ENCODE peak calls at places on chromosome 22, in ten cellular contexts. N is GM10248; O is lower leg skin; F is type B pancreatic cell; E is glutamatergic neuron; V is fibroblast of mammary gland; M is activated CD8-positive, alpha-beta T cell treated with anti-CD3 and anti-CD28 coated beads for 36 hours; Y is cardiac fibroblast; K is body of pancreas; S is activated B cell treated with CpG ODN at 0.5 μM for 24 hours. J is an unnamed sample.

GRCh38 chr22:28951969-28952521 is 68.7 kb downstream of the ZNRF3 start:
- DNase-seq in M (no peak), Y (peak), F (no peak), V (peak), O (no peak), N (no peak), E (no peak), S (no peak), K (peak), J (no peak)

GRCh38 chr22:44291265-44292006 is 21.3 kb downstream of the SHISAL1 start:
- DNase-seq in M (no peak), E (no peak), F (no peak), O (no peak), V (peak), S (no peak), Y (peak), K (no peak), N (no peak), J (no peak)

GRCh38 chr22:21447694-21448402 is 19.3 kb upstream of the TMEM191C start:
- DNase-seq in V (no peak), Y (no peak), N (no peak), S (no peak), E (peak), F (peak), O (peak), M (peak), K (peak), J (no peak)

GRCh38 chr22:49028111-49028510 is 799.6 kb downstream of the BRD1 start:
- DNase-seq in V (no peak), F (no peak), N (no peak), K (no peak), M (no peak), S (no peak), O (no peak), Y (no peak), E (no peak), J (no peak)

GRCh38 chr22:49951001-49951677 is 9.4 kb upstream of the PIM3 start:
- DNase-seq in S (no peak), M (no peak), N (peak), Y (no peak), F (no peak), K (peak), V (peak), O (peak), E (no peak), J (peak)

GRCh38 chr22:38901111-38901641 is 29.2 kb upstream of the CBX6 start:
- DNase-seq in E (no peak), S (no peak), O (no peak), N (no peak), K (no peak), F (no peak), V (no peak), M (no peak), Y (no peak), J (no peak)

GRCh38 chr22:44389926-44390925 is 77.5 kb upstream of the SHISAL1 start:
- DNase-seq in M (no peak), S (no peak), F (no peak), E (peak), Y (no peak), N (no peak), O (no peak), K (no peak), V (no peak), J (no peak)

GRCh38 chr22:27251563-27251962 is 550.0 kb downstream of the MN1 start:
- DNase-seq in F (no peak), M (no peak), N (no peak), K (peak), E (no peak), Y (no peak), S (no peak), O (no peak), V (no peak), J (no peak)

GRCh38 chr22:45261407-45262088 is 20.9 kb upstream of the KIAA0930 start:
- DNase-seq in O (no peak), S (no peak), Y (no peak), N (no peak), F (no peak), M (no peak), V (no peak), K (no peak), E (no peak), J (no peak)

GRCh38 chr22:29609139-29609538 is 5.7 kb downstream of the NF2 start:
- DNase-seq in F (no peak), E (no peak), O (no peak), K (no peak), N (no peak), V (no peak), Y (no peak), S (no peak), M (no peak), J (no peak)

GRCh38 chr22:38882972-38883622 is 11.1 kb upstream of the CBX6 start:
- DNase-seq in Y (no peak), F (no peak), N (no peak), S (no peak), M (no peak), V (no peak), K (peak), E (no peak), O (no peak), J (no peak)

GRCh38 chr22:20781272-20781990 is 7.5 kb downstream of the SERPIND1 start:
- DNase-seq in V (peak), N (no peak), S (no peak), O (no peak), F (no peak), M (peak), K (no peak), Y (peak), E (no peak), J (no peak)

GRCh38 chr22:20280866-20281265 is 12.7 kb upstream of the RTN4R start:
- DNase-seq in N (no peak), S (no peak), Y (no peak), F (no peak), V (no peak), E (no peak), K (no peak), O (no peak), M (no peak), J (no peak)

GRCh38 chr22:29128891-29129643 is 56.2 kb downstream of the KREMEN1 start:
- DNase-seq in V (peak), O (no peak), Y (peak), F (no peak), N (no peak), S (no peak), E (no peak), M (no peak), K (no peak), J (no peak)

GRCh38 chr22:17970205-17970708 is 54.1 kb downstream of the MICAL3 start:
- DNase-seq in Y (peak), F (no peak), N (no peak), S (no peak), O (no peak), K (no peak), E (peak), M (no peak), V (peak), J (no peak)

GRCh38 chr22:50695421-50696250 is 23.0 kb downstream of the SHANK3 start:
- DNase-seq in V (no peak), S (no peak), E (peak), O (peak), K (peak), F (no peak), M (no peak), N (no peak), Y (no peak), J (no peak)

GRCh38 chr22:48567213-48567975 is 1260.3 kb downstream of the BRD1 start:
- DNase-seq in O (no peak), K (no peak), V (no peak), E (peak), F (no peak), S (no peak), Y (no peak), N (no peak), M (no peak), J (no peak)

GRCh38 chr22:35477911-35478582 is 62.6 kb upstream of the RASD2 start:
- DNase-seq in O (peak), F (no peak), K (peak), Y (peak), V (peak), M (no peak), S (no peak), N (no peak), E (no peak), J (no peak)

GRCh38 chr22:49959782-49960158 is 802 bp upstream of the PIM3 start:
- DNase-seq in E (peak), O (no peak), Y (peak), F (no peak), S (no peak), V (peak), K (peak), N (no peak), M (peak), J (no peak)

GRCh38 chr22:24333301-24333700 is 62.7 kb downstream of the SPECC1L start:
- DNase-seq in F (no peak), E (no peak), K (no peak), N (no peak), O (no peak), S (no peak), Y (peak), M (no peak), V (peak), J (no peak)

GRCh38 chr22:50218996-50219727 is 18.4 kb downstream of the SELENOO start:
- DNase-seq in Y (peak), N (no peak), V (peak), K (peak), O (peak), F (no peak), S (no peak), M (no peak), E (no peak), J (no peak)

GRCh38 chr22:23796461-23796860 is 9.7 kb downstream of the SMARCB1 start:
- DNase-seq in S (no peak), O (no peak), V (peak), E (no peak), F (no peak), Y (no peak), N (no peak), K (no peak), M (no peak), J (no peak)

GRCh38 chr22:27223317-27224177 is 566.2 kb downstream of the MIAT start:
- DNase-seq in N (no peak), E (no peak), V (peak), F (no peak), Y (peak), O (no peak), K (no peak), S (no peak), M (no peak), J (no peak)

DNA sequence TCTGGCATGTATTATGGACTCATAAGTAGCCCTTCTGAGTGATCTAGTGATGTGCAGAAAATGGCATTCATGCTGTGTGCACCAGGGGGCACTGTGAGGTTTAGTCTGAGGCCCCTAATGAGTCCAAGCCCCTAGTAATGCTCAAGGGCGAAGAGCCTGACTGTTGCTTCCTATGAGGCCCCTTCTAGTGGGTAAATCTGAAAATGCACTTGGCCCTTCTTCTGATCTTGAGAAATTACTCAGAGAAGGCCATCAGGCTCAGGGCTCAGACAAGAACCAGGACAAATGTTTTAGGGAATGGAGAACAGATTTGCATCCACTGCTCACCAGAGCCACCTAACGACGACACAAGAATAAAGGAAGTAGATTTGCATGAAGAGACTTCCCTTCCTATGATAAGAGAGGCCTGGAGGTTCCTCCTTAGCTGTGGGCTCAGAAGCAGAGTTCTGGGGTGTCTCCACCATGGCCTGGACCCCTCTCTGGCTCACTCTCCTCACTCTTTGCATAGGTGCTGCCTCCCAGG is 75.8 kb downstream of the GGTLC2 start:
- DNase-seq in S (peak), E (peak), M (peak), F (no peak), V (peak), N (peak), Y (peak), O (no peak), K (no peak), J (peak)
- TF ChIP-seq CTCF in S (no peak), E (peak), M (peak), F (peak), V (peak), N (peak), Y (peak), O (no peak), K (peak), J (peak)

DNA sequence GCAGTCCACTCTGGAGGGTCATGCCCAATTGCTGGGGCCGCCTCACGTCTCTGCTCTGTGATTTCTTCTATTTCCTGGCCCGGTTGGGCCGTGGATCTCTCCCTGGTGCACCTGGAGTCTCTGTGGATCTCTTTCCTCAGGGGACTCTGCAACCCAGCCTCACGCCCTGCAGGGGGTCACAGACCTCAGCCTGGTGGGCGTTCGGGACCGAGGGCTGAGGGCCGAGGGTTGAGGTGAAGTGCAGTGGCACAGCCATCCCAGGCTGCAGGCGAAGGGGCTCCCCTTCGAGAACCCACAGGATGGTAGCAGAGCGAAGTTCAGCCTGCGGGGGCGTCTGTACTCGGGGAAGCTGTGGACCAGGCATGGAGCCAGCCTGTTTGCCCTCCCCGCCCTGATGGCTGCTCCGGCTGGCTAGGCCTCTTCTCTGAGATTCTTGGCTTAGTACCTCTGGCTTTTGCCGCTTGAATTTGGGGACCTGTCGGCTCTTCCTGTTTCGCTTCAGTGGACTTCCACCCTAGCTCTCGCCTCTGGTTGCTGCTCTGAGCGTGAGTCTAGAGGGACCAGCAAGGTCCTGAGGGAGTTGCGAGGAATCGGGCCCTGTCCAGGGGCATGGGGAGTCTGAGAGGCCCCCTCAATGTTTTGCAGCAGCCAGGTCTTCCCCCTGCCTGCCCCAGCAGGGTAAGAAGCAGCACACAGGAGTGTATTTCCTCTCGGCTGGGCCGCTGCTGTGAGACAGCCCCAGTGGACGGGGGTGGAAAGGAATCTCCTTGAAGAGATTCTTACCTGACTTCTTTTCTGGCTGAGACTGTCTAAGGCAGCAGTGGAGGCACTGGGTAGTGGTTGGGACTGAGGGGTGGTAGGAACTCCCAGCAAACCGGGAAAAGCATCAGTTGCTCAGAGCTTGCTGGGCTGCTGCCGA is 140.8 kb downstream of the TBC1D22A start:
- DNase-seq in M (no peak), V (no peak), F (no peak), O (no peak), N (no peak), K (no peak), Y (no peak), S (no peak), E (peak), J (no peak)
- TF ChIP-seq CTCF in M (no peak), V (no peak), F (no peak), O (no peak), N (no peak), K (no peak), Y (no peak), S (no peak), E (no peak), J (no peak)

GRCh38 chr22:43270949-43271348 is 72.2 kb downstream of the SCUBE1 start:
- DNase-seq in F (no peak), Y (no peak), V (no peak), E (no peak), O (no peak), M (no peak), N (no peak), S (no peak), K (no peak), J (no peak)

GRCh38 chr22:43274595-43275240 is 68.5 kb downstream of the SCUBE1 start:
- DNase-seq in V (no peak), N (no peak), F (no peak), Y (no peak), O (no peak), E (no peak), M (no peak), S (no peak), K (no peak), J (no peak)

GRCh38 chr22:43273902-43274484 is 69.2 kb downstream of the SCUBE1 start:
- DNase-seq in O (no peak), S (no peak), K (peak), M (peak), V (peak), Y (peak), N (peak), F (no peak), E (peak), J (peak)

GRCh38 chr22:43272301-43272700 is 70.9 kb downstream of the SCUBE1 start:
- DNase-seq in K (no peak), M (no peak), S (no peak), F (no peak), V (no peak), O (no peak), Y (no peak), N (no peak), E (no peak), J (no peak)

GRCh38 chr22:43272869-43273318 is 70.3 kb downstream of the SCUBE1 start:
- DNase-seq in M (no peak), E (no peak), K (no peak), O (no peak), F (no peak), V (no peak), S (no peak), N (no peak), Y (no peak), J (no peak)
- TF ChIP-seq CTCF in M (no peak), E (no peak), K (no peak), O (no peak), F (no peak), V (no peak), S (no peak), N (no peak), Y (no peak), J (no peak)

DNA sequence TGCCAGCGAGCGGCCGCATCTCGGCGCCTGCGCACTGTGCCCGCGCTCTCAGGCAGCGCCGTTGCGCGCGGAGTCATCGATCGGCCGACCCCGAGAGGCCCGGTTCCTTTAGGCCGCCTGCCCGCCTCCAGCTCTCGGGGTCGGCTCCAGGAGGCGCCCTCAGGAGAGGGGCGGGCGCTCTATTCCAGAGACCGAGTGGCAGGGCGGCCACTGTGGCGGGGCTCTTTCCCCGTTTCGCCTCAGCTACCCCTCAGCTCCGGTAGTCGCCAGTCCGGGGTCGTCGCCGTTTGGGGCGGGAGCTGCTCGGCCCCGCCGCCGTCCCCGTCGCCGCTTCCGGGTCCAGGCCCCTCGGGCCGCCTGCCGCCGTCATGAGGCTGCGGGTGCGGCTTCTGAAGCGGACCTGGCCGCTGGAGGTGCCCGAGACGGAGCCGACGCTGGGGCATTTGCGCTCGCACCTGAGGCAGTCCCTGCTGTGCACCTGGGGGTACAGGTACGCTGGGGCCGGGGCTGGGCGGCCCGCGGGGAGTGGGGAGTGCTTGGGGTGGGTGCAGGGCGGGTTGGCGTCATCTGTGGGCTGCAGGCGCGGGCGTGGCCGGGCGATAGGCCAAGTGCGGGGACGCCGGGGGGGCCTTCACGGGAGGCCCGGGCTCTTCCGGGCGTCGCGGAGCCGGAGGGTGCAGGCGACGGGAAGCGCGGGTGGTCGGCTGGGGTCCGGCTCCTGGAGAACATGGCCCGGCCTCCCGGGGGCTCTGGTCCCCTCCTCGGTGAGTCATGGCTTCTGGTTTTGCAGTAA is at the start of gene FBXO7:
- DNase-seq in F (peak), M (peak), V (peak), Y (peak), E (peak), K (peak), S (peak), O (peak), N (peak), J (peak)
- TF ChIP-seq CTCF in F (peak), M (no peak), V (peak), Y (peak), E (no peak), K (peak), S (no peak), O (peak), N (peak), J (no peak)

DNA sequence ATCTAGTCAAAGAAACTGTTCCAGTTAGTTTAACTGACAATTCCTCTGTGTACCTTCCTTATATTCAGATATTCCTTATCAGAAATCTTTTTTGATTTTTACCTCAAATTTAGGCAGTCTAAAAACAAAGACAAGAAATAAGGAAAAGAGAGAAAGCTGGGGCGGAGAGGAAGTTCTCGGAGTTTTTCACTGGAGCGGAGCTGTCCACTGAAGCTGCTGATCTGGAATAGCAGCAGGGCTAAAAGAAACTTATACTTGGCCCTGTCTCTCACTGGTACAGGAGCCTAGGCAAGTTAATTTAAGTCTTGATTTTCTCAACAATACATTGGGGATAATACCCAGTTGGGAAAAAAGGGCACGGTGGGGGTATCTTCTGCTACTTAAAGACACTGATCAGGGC is 59.2 kb upstream of the CYP2D6 start:
- DNase-seq in M (no peak), V (no peak), N (no peak), K (no peak), Y (no peak), S (no peak), O (no peak), E (no peak), F (no peak), J (no peak)
- TF ChIP-seq CTCF in M (no peak), V (no peak), N (no peak), K (no peak), Y (no peak), S (no peak), O (no peak), E (no peak), F (no peak), J (no peak)

GRCh38 chr22:19036523-19037273 is 85.5 kb downstream of the DGCR2 start:
- DNase-seq in M (no peak), N (peak), E (no peak), V (peak), O (no peak), S (no peak), Y (peak), K (no peak), F (peak), J (no peak)
- TF ChIP-seq CTCF in M (no peak), N (no peak), E (no peak), V (no peak), O (no peak), S (no peak), Y (peak), K (no peak), F (no peak), J (no peak)

GRCh38 chr22:37549704-37550059 is 10.6 kb upstream of the CDC42EP1 start:
- DNase-seq in O (no peak), V (peak), M (no peak), E (no peak), S (no peak), Y (peak), N (no peak), K (peak), F (no peak), J (no peak)
- TF ChIP-seq CTCF in O (no peak), V (peak), M (no peak), E (no peak), S (no peak), Y (peak), N (no peak), K (peak), F (no peak), J (no peak)

GRCh38 chr22:36860017-36860416 is 789 bp upstream of the NCF4 start:
- DNase-seq in N (no peak), V (no peak), F (no peak), E (no peak), K (no peak), M (no peak), Y (no peak), O (peak), S (no peak), J (no peak)
- TF ChIP-seq CTCF in N (peak), V (no peak), F (no peak), E (no peak), K (no peak), M (no peak), Y (no peak), O (no peak), S (no peak), J (no peak)